ENCODE peak calls at places on chromosomes 13 and 19, in four cellular contexts. One of them, this sample, is unnamed.

GRCh38 chr19:32522967-32523366 is 58.0 kb upstream of the PDCD5 start:
- DNase-seq in fibroblast of pulmonary artery: no peak
- DNase-seq in Karpas-422: no peak
- DNase-seq in thoracic aorta: no peak
- DNase-seq in this sample: no peak

GRCh38 chr19:34985249-34986022 is 14.7 kb upstream of the GRAMD1A start:
- DNase-seq in Karpas-422: no peak
- DNase-seq in fibroblast of pulmonary artery: peak; percentile 81
- DNase-seq in thoracic aorta: no peak
- DNase-seq in this sample: peak; percentile 61

GRCh38 chr19:12666305-12667048 is at the start of the genes MAN2B1 and WDR83:
- DNase-seq in fibroblast of pulmonary artery: peak; percentile 48
- DNase-seq in Karpas-422: peak; percentile 95
- DNase-seq in thoracic aorta: no peak
- DNase-seq in this sample: peak; percentile 93

GRCh38 chr19:33766623-33767022 is 30.0 kb upstream of the KCTD15 start:
- DNase-seq in fibroblast of pulmonary artery: no peak
- DNase-seq in Karpas-422: no peak
- DNase-seq in thoracic aorta: no peak
- DNase-seq in this sample: no peak

GRCh38 chr13:93708323-93709075 is 481.9 kb downstream of the GPC6 start:
- DNase-seq in fibroblast of pulmonary artery: no peak
- DNase-seq in thoracic aorta: no peak
- DNase-seq in Karpas-422: no peak
- DNase-seq in this sample: no peak

GRCh38 chr13:30831515-30831914 is 74.6 kb upstream of the MEDAG start:
- DNase-seq in Karpas-422: no peak
- DNase-seq in fibroblast of pulmonary artery: no peak
- DNase-seq in thoracic aorta: no peak
- DNase-seq in this sample: no peak

GRCh38 chr13:49374585-49375290 is 69.1 kb downstream of the CAB39L start:
- DNase-seq in fibroblast of pulmonary artery: peak; percentile 70
- DNase-seq in Karpas-422: no peak
- DNase-seq in thoracic aorta: no peak
- DNase-seq in this sample: no peak

GRCh38 chr19:4529924-4530522 is 5.0 kb downstream of the PLIN5 start:
- DNase-seq in Karpas-422: no peak
- DNase-seq in thoracic aorta: no peak
- DNase-seq in fibroblast of pulmonary artery: no peak
- DNase-seq in this sample: no peak

GRCh38 chr19:2977686-2978466 is 512 bp downstream of the TLE6 start:
- DNase-seq in Karpas-422: no peak
- DNase-seq in thoracic aorta: no peak
- DNase-seq in fibroblast of pulmonary artery: no peak
- DNase-seq in this sample: no peak

GRCh38 chr13:111616203-111616602 is 295.8 kb downstream of the TEX29 start:
- DNase-seq in fibroblast of pulmonary artery: no peak
- DNase-seq in thoracic aorta: no peak
- DNase-seq in Karpas-422: no peak
- DNase-seq in this sample: no peak

GRCh38 chr19:32971012-32971595 is 654 bp downstream of the CEP89 start:
- DNase-seq in Karpas-422: no peak
- DNase-seq in thoracic aorta: no peak
- DNase-seq in fibroblast of pulmonary artery: no peak
- DNase-seq in this sample: no peak

GRCh38 chr19:16066611-16067104 is 9.6 kb upstream of the TPM4 start:
- DNase-seq in thoracic aorta: no peak
- DNase-seq in fibroblast of pulmonary artery: peak; percentile 80
- DNase-seq in Karpas-422: peak; percentile 81
- DNase-seq in this sample: no peak

GRCh38 chr13:66207610-66208009 is 1022.5 kb downstream of the PCDH9 start:
- DNase-seq in thoracic aorta: no peak
- DNase-seq in fibroblast of pulmonary artery: no peak
- DNase-seq in Karpas-422: no peak
- DNase-seq in this sample: no peak

GRCh38 chr19:22144394-22144793 is 52.4 kb downstream of the ZNF676 start:
- DNase-seq in Karpas-422: peak; percentile 63
- DNase-seq in fibroblast of pulmonary artery: peak; percentile 10
- DNase-seq in thoracic aorta: no peak
- DNase-seq in this sample: no peak

DNA sequence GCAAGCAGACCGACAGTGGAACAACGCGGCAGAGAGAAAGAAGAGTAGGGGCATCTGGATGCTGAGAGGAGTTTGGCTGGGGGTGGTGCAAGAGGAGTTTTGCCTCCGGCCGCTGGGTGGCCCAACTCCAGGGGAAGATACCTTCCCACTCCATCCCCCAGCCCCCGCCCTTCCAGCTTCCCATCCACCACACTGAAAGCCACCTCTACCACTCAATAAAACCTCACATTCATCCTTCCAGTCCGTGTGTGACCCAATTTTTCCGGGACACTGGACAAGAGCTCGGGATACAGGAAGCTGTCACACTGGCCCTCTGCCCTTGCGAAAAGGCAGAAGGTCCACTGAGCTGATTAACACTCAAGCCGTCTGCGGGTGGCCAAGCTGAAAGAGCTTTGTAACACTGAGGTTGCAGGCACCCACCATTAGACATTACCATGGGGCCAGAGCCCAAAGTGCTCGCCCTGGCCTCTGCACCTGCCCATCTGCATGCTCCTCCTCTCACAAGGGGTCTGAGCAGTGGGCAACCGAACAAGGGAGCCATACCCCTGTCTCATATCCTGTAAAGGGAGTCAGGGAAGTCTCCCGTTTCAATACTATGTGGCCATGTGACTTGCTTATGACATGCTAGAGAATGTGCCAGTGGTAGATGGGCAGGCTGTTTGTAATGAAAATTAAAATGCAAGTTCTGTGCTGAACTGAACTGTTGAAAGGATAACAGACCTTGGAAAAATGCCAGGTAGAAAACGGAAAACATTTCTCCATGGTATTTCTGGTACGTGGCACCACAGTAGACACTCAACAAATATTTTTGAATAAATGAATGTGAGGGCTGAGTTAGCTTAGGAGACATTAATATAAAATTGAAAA is 205.1 kb upstream of the STARD13 start:
- DNase-seq in thoracic aorta: no peak
- DNase-seq in Karpas-422: no peak
- DNase-seq in fibroblast of pulmonary artery: peak; percentile 82
- DNase-seq in this sample: no peak
- H3K4me3 ChIP-seq in thoracic aorta: no peak overlapping the region
- H3K4me3 ChIP-seq in Karpas-422: no peak overlapping the region
- H3K4me3 ChIP-seq in fibroblast of pulmonary artery: no peak overlapping the region
- H3K4me3 ChIP-seq in this sample: no peak overlapping the region

GRCh38 chr19:6533000-6533328 is 2.1 kb downstream of the TNFSF9 start:
- DNase-seq in Karpas-422: no peak
- DNase-seq in thoracic aorta: no peak
- DNase-seq in fibroblast of pulmonary artery: no peak
- DNase-seq in this sample: no peak
- H3K4me3 ChIP-seq in Karpas-422: peak overlapping the region; percentile 73
- H3K4me3 ChIP-seq in thoracic aorta: no peak overlapping the region
- H3K4me3 ChIP-seq in fibroblast of pulmonary artery: no peak overlapping the region
- H3K4me3 ChIP-seq in this sample: no peak overlapping the region

DNA sequence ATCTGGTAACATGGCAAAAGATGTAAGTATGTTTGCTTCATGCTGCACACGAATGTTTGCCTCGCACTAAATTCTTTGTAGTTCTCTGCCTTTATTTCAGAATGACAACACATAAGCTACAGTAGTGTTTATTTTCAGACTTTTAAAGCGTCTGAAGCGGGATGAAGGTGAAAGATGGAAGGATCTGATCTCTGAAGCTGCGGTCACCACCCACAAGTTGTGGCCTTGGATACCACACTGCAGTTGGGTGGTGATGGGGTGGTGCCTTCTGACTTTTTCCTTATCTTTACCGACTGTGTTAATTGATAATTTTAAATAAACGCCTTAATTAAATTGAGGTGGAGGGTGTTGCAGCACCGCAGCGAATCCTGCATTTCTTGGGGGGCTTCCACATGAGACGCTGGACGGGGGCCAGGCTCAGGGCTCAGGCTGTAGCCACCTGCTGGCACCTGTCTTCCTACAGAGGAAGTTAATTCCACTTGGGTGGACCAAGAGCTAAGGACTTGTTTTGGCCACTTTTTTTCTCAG is 1.3 kb downstream of the TFDP1 start:
- DNase-seq in thoracic aorta: no peak
- DNase-seq in Karpas-422: no peak
- DNase-seq in fibroblast of pulmonary artery: no peak
- DNase-seq in this sample: peak; percentile 43
- H3K4me3 ChIP-seq in thoracic aorta: peak overlapping the region; percentile 77
- H3K4me3 ChIP-seq in Karpas-422: peak overlapping the region; percentile 94
- H3K4me3 ChIP-seq in fibroblast of pulmonary artery: peak overlapping the region; percentile 60
- H3K4me3 ChIP-seq in this sample: peak overlapping the region; percentile 47

GRCh38 chr19:17248011-17248776 is 2.5 kb upstream of the NR2F6 start:
- DNase-seq in Karpas-422: no peak
- DNase-seq in fibroblast of pulmonary artery: no peak
- DNase-seq in thoracic aorta: no peak
- DNase-seq in this sample: no peak
- H3K4me3 ChIP-seq in Karpas-422: no peak overlapping the region
- H3K4me3 ChIP-seq in fibroblast of pulmonary artery: no peak overlapping the region
- H3K4me3 ChIP-seq in thoracic aorta: no peak overlapping the region
- H3K4me3 ChIP-seq in this sample: no peak overlapping the region

GRCh38 chr13:32036131-32036695 is 4.6 kb downstream of the FRY start:
- DNase-seq in Karpas-422: no peak
- DNase-seq in fibroblast of pulmonary artery: no peak
- DNase-seq in thoracic aorta: no peak
- DNase-seq in this sample: peak; percentile 35

GRCh38 chr13:32038353-32038752 is 6.8 kb downstream of the FRY start:
- DNase-seq in Karpas-422: no peak
- DNase-seq in fibroblast of pulmonary artery: no peak
- DNase-seq in thoracic aorta: no peak
- DNase-seq in this sample: no peak

GRCh38 chr13:32037471-32037870 is 5.9 kb downstream of the FRY start:
- DNase-seq in Karpas-422: no peak
- DNase-seq in fibroblast of pulmonary artery: no peak
- DNase-seq in thoracic aorta: no peak
- DNase-seq in this sample: no peak

GRCh38 chr13:32035701-32036100 is 4.1 kb downstream of the FRY start:
- DNase-seq in fibroblast of pulmonary artery: no peak
- DNase-seq in Karpas-422: no peak
- DNase-seq in thoracic aorta: no peak
- DNase-seq in this sample: no peak

GRCh38 chr13:32036762-32037161 is 5.2 kb downstream of the FRY start:
- DNase-seq in fibroblast of pulmonary artery: no peak
- DNase-seq in thoracic aorta: no peak
- DNase-seq in Karpas-422: no peak
- DNase-seq in this sample: no peak
- H3K4me3 ChIP-seq in fibroblast of pulmonary artery: no peak overlapping the region
- H3K4me3 ChIP-seq in thoracic aorta: peak overlapping the region; percentile 57
- H3K4me3 ChIP-seq in Karpas-422: no peak overlapping the region
- H3K4me3 ChIP-seq in this sample: no peak overlapping the region

GRCh38 chr19:30696514-30696913 is 324.3 kb downstream of the ZNF536 start:
- DNase-seq in Karpas-422: peak; percentile 68
- DNase-seq in thoracic aorta: no peak
- DNase-seq in fibroblast of pulmonary artery: no peak
- DNase-seq in this sample: no peak
- H3K4me3 ChIP-seq in Karpas-422: no peak overlapping the region
- H3K4me3 ChIP-seq in thoracic aorta: no peak overlapping the region
- H3K4me3 ChIP-seq in fibroblast of pulmonary artery: no peak overlapping the region
- H3K4me3 ChIP-seq in this sample: no peak overlapping the region

GRCh38 chr19:39174142-39174541 is 22.6 kb upstream of the NCCRP1 start:
- DNase-seq in thoracic aorta: no peak
- DNase-seq in Karpas-422: no peak
- DNase-seq in fibroblast of pulmonary artery: no peak
- DNase-seq in this sample: no peak
- H3K4me3 ChIP-seq in thoracic aorta: no peak overlapping the region
- H3K4me3 ChIP-seq in Karpas-422: no peak overlapping the region
- H3K4me3 ChIP-seq in fibroblast of pulmonary artery: no peak overlapping the region
- H3K4me3 ChIP-seq in this sample: no peak overlapping the region